ENCODE peak calls at places on chromosome 7, in eight cellular contexts. L is thoracic aorta, M is heart right ventricle, E is mucosa of descending colon, J is left ventricle myocardium inferior, K is endodermal cell, Q is astrocyte, C is GM23338. Z is an unnamed sample. For H3K4me1, the result is how much of the 10 kb centered on the place peaks cover.

GRCh38 chr7:26910221-26910620 is 45.8 kb upstream of the SKAP2 start:
- DNase-seq in L (no peak), M (no peak), E (no peak), J (no peak), K (peak), Q (peak), C (peak), Z (peak)

GRCh38 chr7:101399759-101400158 is 37.1 kb downstream of the COL26A1 start:
- DNase-seq in L (no peak), M (no peak), E (no peak), J (no peak), K (no peak), Q (peak), C (no peak), Z (no peak)

GRCh38 chr7:158244430-158244829 is 343.2 kb downstream of the PTPRN2 start:
- DNase-seq in L (no peak), M (no peak), E (no peak), J (no peak), K (no peak), Q (no peak), C (no peak), Z (no peak)

GRCh38 chr7:111832159-111832558 is 269.9 kb upstream of the IMMP2L start:
- DNase-seq in L (no peak), M (no peak), E (no peak), J (no peak), K (no peak), Q (no peak), C (no peak), Z (no peak)

GRCh38 chr7:89377219-89377618 is 581.7 kb upstream of the TEX47 start:
- DNase-seq in L (no peak), M (no peak), E (no peak), J (no peak), K (no peak), Q (no peak), C (no peak), Z (no peak)

GRCh38 chr7:98231489-98232275 is 20.4 kb downstream of the TECPR1 start:
- DNase-seq in L (no peak), M (no peak), E (no peak), J (no peak), K (peak), Q (no peak), C (no peak), Z (no peak)

GRCh38 chr7:107242267-107242666 is 73.5 kb downstream of the HBP1 start:
- DNase-seq in L (no peak), M (peak), E (no peak), J (peak), K (no peak), Q (no peak), C (no peak), Z (peak)

GRCh38 chr7:107563072-107563760 is 504 bp downstream of the COG5 start:
- DNase-seq in L (no peak), M (no peak), E (no peak), J (no peak), K (no peak), Q (no peak), C (peak), Z (no peak)

GRCh38 chr7:36185732-36186131 is 32.7 kb downstream of the EEPD1 start:
- DNase-seq in L (no peak), M (no peak), E (no peak), J (no peak), K (no peak), Q (no peak), C (no peak), Z (no peak)

GRCh38 chr7:36186841-36187240 is 33.8 kb downstream of the EEPD1 start:
- DNase-seq in L (no peak), M (no peak), E (no peak), J (no peak), K (no peak), Q (no peak), C (no peak), Z (no peak)

GRCh38 chr7:36186359-36186758 is 33.3 kb downstream of the EEPD1 start:
- DNase-seq in L (no peak), M (no peak), E (no peak), J (no peak), K (no peak), Q (no peak), C (no peak), Z (no peak)

GRCh38 chr7:36182854-36183604 is 30.0 kb downstream of the EEPD1 start:
- DNase-seq in L (no peak), M (no peak), E (no peak), J (no peak), K (no peak), Q (no peak), C (no peak), Z (no peak)

DNA sequence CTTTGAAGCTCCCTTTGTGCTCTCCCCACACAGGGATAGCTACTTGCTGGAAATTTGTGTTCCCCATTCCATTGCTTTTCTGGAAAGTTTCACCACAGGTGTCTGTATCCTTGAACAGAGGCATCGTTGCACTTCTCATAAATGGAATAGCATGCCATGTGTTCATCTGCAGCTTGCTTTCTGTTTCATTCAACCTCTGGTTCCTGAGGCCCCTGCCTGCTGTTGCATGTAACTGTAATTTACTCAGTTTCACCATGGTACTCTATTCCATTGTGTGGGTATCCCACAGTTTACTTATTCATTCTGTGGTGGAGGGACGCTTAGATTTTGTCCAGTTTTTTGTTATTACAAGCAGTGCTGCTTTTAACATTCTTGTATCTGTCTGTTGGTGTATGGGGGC is 32.0 kb downstream of the EEPD1 start:
- DNase-seq in L (no peak), M (no peak), E (no peak), J (no peak), K (no peak), Q (no peak), C (no peak), Z (no peak)
- H3K4me1 ChIP-seq in L (half or more), M (under half), E (under half), J (half or more), K (under half), Q (under half), C (under half), Z (under half)

GRCh38 chr7:12401538-12402364 is 1.9 kb downstream of the VWDE start:
- DNase-seq in L (no peak), M (no peak), E (no peak), J (no peak), K (no peak), Q (no peak), C (no peak), Z (no peak)

GRCh38 chr7:12398186-12398585 is 5.5 kb downstream of the VWDE start:
- DNase-seq in L (no peak), M (no peak), E (no peak), J (no peak), K (no peak), Q (no peak), C (no peak), Z (no peak)

GRCh38 chr7:12402365-12402725 is 1.3 kb downstream of the VWDE start:
- DNase-seq in L (no peak), M (no peak), E (no peak), J (no peak), K (no peak), Q (no peak), C (no peak), Z (no peak)

GRCh38 chr7:12409097-12409711 is 5.5 kb upstream of the VWDE start:
- DNase-seq in L (no peak), M (no peak), E (no peak), J (no peak), K (no peak), Q (no peak), C (peak), Z (no peak)

GRCh38 chr7:12403287-12404181 is at the start of gene VWDE:
- DNase-seq in L (no peak), M (no peak), E (peak), J (no peak), K (peak), Q (peak), C (peak), Z (peak)
- TF ChIP-seq CTCF in L (no peak), M (no peak), E (no peak), J (no peak), K (peak), Q (no peak), C (no peak), Z (no peak)

DNA sequence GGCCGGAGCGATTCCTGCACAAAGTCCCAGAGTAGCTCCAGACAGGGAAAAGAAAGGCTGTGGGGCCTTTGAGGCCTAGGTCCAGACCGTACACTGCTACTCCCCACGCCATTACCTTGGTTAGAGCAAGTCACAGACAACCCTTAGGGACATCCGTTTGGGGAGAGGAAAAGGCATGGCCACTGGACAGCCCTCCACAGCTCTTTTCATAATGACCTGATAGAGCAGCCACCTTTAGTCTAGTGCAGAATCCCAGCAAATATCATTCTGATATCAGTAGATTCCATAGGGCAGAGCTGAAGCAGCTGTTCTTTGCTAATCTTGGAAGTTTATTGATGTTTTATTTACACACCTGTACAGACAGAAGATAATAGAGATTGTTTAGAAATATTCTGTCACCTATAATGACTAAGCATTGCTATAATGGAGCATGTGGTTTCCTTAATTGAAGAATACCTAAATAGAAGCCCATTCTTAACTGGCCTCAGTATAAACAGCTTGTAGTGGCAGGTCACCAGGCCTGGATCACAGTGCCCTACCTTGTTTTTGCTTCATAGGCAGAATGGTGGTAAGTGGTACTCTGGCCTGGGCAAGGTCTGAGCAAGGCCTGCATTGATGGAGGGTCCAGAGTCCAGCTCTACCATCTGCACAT is 27.9 kb downstream of the OGDH start:
- DNase-seq in L (no peak), M (no peak), E (peak), J (no peak), K (no peak), Q (peak), C (no peak), Z (no peak)
- H3K4me1 ChIP-seq in L (half or more), M (half or more), E (half or more), J (half or more), K (under half), Q (half or more), C (under half), Z (half or more)

GRCh38 chr7:52720856-52721255 is 314.6 kb upstream of the POM121L12 start:
- DNase-seq in L (no peak), M (no peak), E (no peak), J (no peak), K (no peak), Q (no peak), C (no peak), Z (no peak)
- TF ChIP-seq CTCF in L (no peak), M (no peak), E (no peak), J (no peak), K (no peak), Q (no peak), C (no peak), Z (no peak)

GRCh38 chr7:930975-931758 is 23.3 kb downstream of the ADAP1 start:
- DNase-seq in L (no peak), M (no peak), E (peak), J (no peak), K (no peak), Q (no peak), C (no peak), Z (peak)

GRCh38 chr7:932651-932975 is 21.9 kb downstream of the ADAP1 start:
- DNase-seq in L (no peak), M (no peak), E (peak), J (no peak), K (no peak), Q (no peak), C (no peak), Z (peak)

GRCh38 chr7:929311-929711 is 25.2 kb downstream of the ADAP1 start:
- DNase-seq in L (no peak), M (no peak), E (peak), J (no peak), K (no peak), Q (no peak), C (no peak), Z (peak)

GRCh38 chr7:934469-935320 is 19.8 kb downstream of the ADAP1 start:
- DNase-seq in L (no peak), M (no peak), E (peak), J (no peak), K (peak), Q (no peak), C (no peak), Z (peak)

DNA sequence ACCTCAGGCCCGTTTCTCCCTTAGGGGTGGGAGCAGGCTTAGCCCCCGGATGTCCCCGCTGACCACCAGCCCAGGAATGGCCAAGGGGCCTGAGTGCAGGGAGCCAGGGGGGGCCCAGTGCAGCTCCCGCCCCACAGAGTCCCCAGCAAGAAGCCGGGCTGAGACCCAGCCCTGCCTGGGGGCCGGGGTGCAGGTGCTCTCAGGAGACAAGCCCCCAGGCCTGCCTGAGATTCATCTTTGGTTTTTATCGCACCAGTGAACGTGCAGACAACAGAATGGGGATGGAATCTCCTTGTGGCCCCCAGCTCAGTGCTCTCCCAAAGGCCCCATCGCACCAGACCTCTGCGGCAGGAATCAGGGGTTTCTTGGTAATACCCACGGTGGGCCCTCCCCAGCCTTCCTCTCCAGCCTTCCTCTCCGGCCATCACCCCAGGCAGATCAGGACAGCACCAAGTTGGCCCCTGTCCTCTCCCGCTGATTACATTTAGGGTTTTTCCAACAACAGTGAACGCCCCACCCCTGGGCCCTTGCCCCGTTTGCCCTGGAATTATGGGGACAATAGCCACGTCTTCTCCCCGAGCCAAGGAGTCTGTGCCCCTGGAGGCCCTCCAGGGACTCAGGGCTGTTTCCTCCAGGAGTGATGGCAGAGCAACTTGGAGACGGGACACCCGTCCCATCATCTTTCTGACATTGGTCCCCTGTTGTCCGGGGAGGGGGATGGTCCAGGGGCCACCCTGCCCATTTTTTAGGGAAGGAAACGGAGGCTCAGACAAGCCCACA is 22.4 kb downstream of the ADAP1 start:
- DNase-seq in L (no peak), M (no peak), E (peak), J (no peak), K (no peak), Q (no peak), C (no peak), Z (peak)
- H3K4me1 ChIP-seq in L (under half), M (under half), E (under half), J (under half), K (under half), Q (under half), C (under half), Z (under half)